ENCODE peak calls at places on chromosomes 6 and 20, in six cellular contexts. U, X, M, I, F and P are unnamed samples.

GRCh38 chr20:2700913-2701620 is 8.5 kb downstream of the EBF4 start:
- DNase-seq in I (no peak), U (no peak), F (no peak), X (peak), M (no peak), P (no peak)

GRCh38 chr6:106739387-106739786 is 110.0 kb downstream of the QRSL1 start:
- DNase-seq in X (no peak), F (no peak), I (no peak), U (no peak), M (peak), P (peak)

GRCh38 chr20:8131598-8132014 is 460 bp upstream of the PLCB1 start:
- DNase-seq in F (no peak), X (no peak), U (no peak), M (no peak), I (no peak), P (no peak)

GRCh38 chr6:74872754-74873446 is 333.0 kb downstream of the COL12A1 start:
- DNase-seq in M (no peak), U (no peak), F (peak), X (no peak), I (no peak), P (no peak)

GRCh38 chr6:106979435-106979884 is 4.9 kb upstream of the CD24 start:
- DNase-seq in X (peak), F (peak), I (peak), M (peak), U (peak), P (peak)

GRCh38 chr20:884983-885952 is 30.9 kb downstream of the ANGPT4 start:
- DNase-seq in F (peak), I (peak), M (no peak), X (peak), U (no peak), P (peak)

GRCh38 chr20:56222945-56223344 is 25.6 kb upstream of the MC3R start:
- DNase-seq in U (no peak), X (no peak), F (no peak), M (no peak), I (no peak), P (no peak)

GRCh38 chr20:23445596-23446217 is 6.2 kb downstream of the CSTL1 start:
- DNase-seq in X (no peak), F (no peak), I (no peak), M (no peak), U (no peak), P (no peak)

GRCh38 chr6:74091133-74091793 is 395.3 kb downstream of the CD109 start:
- DNase-seq in I (no peak), F (peak), X (no peak), M (no peak), U (no peak), P (no peak)

GRCh38 chr20:57686931-57687652 is 22.7 kb downstream of the PMEPA1 start:
- DNase-seq in U (no peak), I (no peak), M (no peak), X (no peak), F (no peak), P (no peak)

GRCh38 chr6:27146706-27147507 is 100.6 kb upstream of the PRSS16 start:
- DNase-seq in M (peak), X (peak), I (peak), U (peak), F (peak), P (peak)

GRCh38 chr20:50826121-50826520 is 31.3 kb downstream of the BCAS4 start:
- DNase-seq in X (no peak), M (no peak), U (no peak), F (no peak), I (no peak), P (no peak)

GRCh38 chr20:1204061-1204460 is 807 bp downstream of the C20orf202 start:
- DNase-seq in I (no peak), M (no peak), F (no peak), U (peak), X (no peak), P (no peak)

GRCh38 chr6:154276810-154277577 is 79.6 kb downstream of the IPCEF1 start:
- DNase-seq in F (peak), U (no peak), I (no peak), X (no peak), M (no peak), P (no peak)

GRCh38 chr6:119137194-119138072 is 59.0 kb upstream of the FAM184A start:
- DNase-seq in M (no peak), X (no peak), U (no peak), I (no peak), F (no peak), P (no peak)

GRCh38 chr6:131331146-131331545 is 195.9 kb downstream of the AKAP7 start:
- DNase-seq in M (no peak), I (no peak), U (no peak), F (no peak), X (no peak), P (no peak)

GRCh38 chr6:154093231-154094044 is 54.4 kb downstream of the OPRM1 start:
- DNase-seq in U (no peak), I (no peak), F (no peak), M (no peak), X (no peak), P (no peak)

GRCh38 chr6:43978473-43979360 is 148.5 kb downstream of the MRPL14 start:
- DNase-seq in I (no peak), M (peak), X (no peak), F (no peak), U (no peak), P (peak)

GRCh38 chr6:63740709-63741108 is 105.1 kb downstream of the PHF3 start:
- DNase-seq in U (no peak), I (no peak), M (no peak), F (peak), X (no peak), P (no peak)

GRCh38 chr20:11120451-11120850 is 446.7 kb upstream of the JAG1 start:
- DNase-seq in M (no peak), U (no peak), X (no peak), F (no peak), I (no peak), P (no peak)

GRCh38 chr6:108543165-108543940 is 17.4 kb upstream of the FOXO3 start:
- DNase-seq in F (no peak), X (no peak), M (no peak), I (no peak), U (no peak), P (no peak)

GRCh38 chr20:38454556-38455473 is 17.8 kb upstream of the RALGAPB start:
- DNase-seq in U (no peak), M (no peak), F (no peak), I (no peak), X (no peak), P (no peak)

GRCh38 chr6:108452725-108453195 is 108.0 kb upstream of the FOXO3 start:
- DNase-seq in I (no peak), U (no peak), F (peak), X (no peak), M (no peak), P (no peak)

GRCh38 chr6:119241124-119241491 is 108.5 kb downstream of the MAN1A1 start:
- DNase-seq in F (peak), M (no peak), X (no peak), U (no peak), I (no peak), P (no peak)

GRCh38 chr6:85494551-85495337 is 44.9 kb downstream of the NT5E start:
- DNase-seq in U (no peak), X (no peak), M (no peak), I (no peak), F (no peak), P (no peak)

GRCh38 chr6:7819641-7820040 is 90.9 kb downstream of the TXNDC5 start:
- DNase-seq in F (no peak), U (no peak), I (no peak), X (no peak), M (no peak), P (no peak)

GRCh38 chr6:168247456-168248147 is 72.0 kb downstream of the DACT2 start:
- DNase-seq in U (peak), M (no peak), F (no peak), X (no peak), I (peak), P (peak)

GRCh38 chr6:36791553-36792171 is 47.6 kb downstream of the CPNE5 start:
- DNase-seq in I (no peak), F (no peak), X (no peak), U (no peak), M (no peak), P (peak)

GRCh38 chr20:39661833-39662232 is 699.7 kb downstream of the DHX35 start:
- DNase-seq in I (no peak), U (no peak), X (no peak), M (no peak), F (peak), P (no peak)

GRCh38 chr6:10355115-10355702 is 59.7 kb downstream of the TFAP2A start:
- DNase-seq in I (no peak), X (no peak), M (no peak), F (no peak), U (no peak), P (no peak)

GRCh38 chr6:57109905-57110304 is 19.9 kb downstream of the ZNF451 start:
- DNase-seq in M (no peak), I (no peak), F (no peak), X (no peak), U (no peak), P (no peak)

GRCh38 chr6:105799051-105799450 is 287.1 kb upstream of the PRDM1 start:
- DNase-seq in U (peak), F (no peak), X (no peak), I (peak), M (no peak), P (peak)

GRCh38 chr6:30075987-30076311 is 380 bp upstream of the RNF39 start:
- DNase-seq in F (no peak), M (peak), U (no peak), I (no peak), X (peak), P (peak)

GRCh38 chr6:35089216-35089934 is 51.8 kb downstream of the TCP11 start:
- DNase-seq in M (no peak), I (no peak), U (no peak), F (no peak), X (no peak), P (no peak)

GRCh38 chr20:58584881-58585752 is 66.0 kb upstream of the STX16 start:
- DNase-seq in M (peak), F (peak), X (no peak), U (no peak), I (no peak), P (no peak)

GRCh38 chr6:163133017-163133416 is 281.5 kb upstream of the QKI start:
- DNase-seq in U (no peak), I (no peak), F (no peak), X (no peak), M (no peak), P (no peak)

GRCh38 chr6:158938811-158939254 is 61.2 kb downstream of the RSPH3 start:
- DNase-seq in M (no peak), I (no peak), F (no peak), X (peak), U (peak), P (no peak)

GRCh38 chr6:16236648-16237199 is 1.7 kb upstream of the GMPR start:
- DNase-seq in U (peak), I (peak), F (peak), X (no peak), M (no peak), P (peak)

DNA sequence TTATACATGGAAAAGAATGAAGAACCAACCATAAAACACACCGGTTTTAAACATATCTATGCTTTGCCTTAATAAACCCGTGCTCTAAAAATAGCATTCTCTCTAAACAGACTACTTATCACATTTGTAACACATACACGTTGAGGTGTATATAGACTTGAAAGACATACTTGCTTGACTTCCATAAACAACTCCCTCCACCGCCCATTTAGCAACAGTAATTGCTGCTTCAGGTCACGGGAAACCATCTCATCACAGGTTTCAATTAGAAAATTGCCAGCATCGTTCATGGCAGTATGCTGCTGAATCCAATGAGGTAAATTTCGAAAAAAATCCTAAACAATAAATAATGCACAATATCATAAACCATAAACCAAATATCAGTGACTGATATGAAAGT is 174.0 kb downstream of the SYNE1 start:
- DNase-seq in F (no peak), I (no peak), M (no peak), U (no peak), X (no peak), P (no peak)
- H3K4me3 ChIP-seq in F (no peak), I (no peak), M (peak), U (peak), X (no peak), P (no peak)

DNA sequence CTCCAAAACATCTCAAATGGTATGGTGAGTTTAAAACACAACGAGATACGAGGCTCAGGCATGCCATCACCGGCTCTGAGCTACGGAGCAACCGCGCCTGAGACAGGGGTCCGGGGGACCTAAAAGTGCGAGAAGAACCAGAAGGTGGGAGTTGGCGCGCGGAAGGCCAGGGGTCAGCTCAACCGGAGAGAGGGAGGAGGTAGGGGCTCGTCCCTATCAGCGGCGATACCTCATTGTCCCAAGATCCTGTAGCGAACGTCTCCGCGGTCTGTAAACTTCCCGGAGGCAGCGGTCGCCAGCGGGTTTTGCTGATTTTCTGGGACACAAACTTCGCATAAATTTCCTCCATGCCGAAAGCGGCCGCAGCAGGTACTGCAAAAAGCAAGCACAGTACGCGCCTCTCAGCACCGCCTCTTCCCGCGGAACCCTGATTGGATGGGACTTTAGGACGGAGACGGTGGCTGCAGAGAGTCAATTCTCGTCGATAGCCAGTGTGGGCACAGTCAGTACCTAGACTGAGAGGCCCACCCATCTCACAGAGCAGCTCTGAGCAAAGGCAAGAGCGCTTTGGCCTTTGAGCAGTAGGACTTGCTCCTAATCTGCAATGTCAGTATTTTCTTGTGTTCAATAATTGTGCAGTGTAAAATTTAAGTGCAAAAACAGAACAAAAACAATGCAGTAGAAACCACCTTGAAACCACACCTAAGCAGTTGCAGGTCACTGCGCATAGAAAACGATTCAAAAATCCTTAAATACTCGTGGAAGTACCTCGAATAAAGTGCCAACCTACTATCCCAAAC is at the start of gene NUP43:
- DNase-seq in U (peak), F (peak), I (peak), M (peak), X (peak), P (peak)
- TF ChIP-seq POLR2A in U (peak), F (peak), I (peak), M (no peak), X (no peak), P (peak)

GRCh38 chr20:62363920-62364851 is 2.9 kb downstream of the LAMA5 start:
- DNase-seq in M (no peak), I (no peak), X (peak), U (peak), F (peak), P (peak)
- TF ChIP-seq CTCF in M (no peak), I (no peak), X (no peak), U (no peak), F (no peak), P (no peak)

GRCh38 chr6:26120807-26121140 is 33.5 kb downstream of the HFE start:
- DNase-seq in M (no peak), I (no peak), X (no peak), F (no peak), U (no peak), P (no peak)

GRCh38 chr6:26122402-26122792 is 35.2 kb downstream of the HFE start:
- DNase-seq in X (no peak), M (no peak), U (peak), F (no peak), I (no peak), P (peak)

GRCh38 chr6:26121141-26122004 is 34.1 kb downstream of the HFE start:
- DNase-seq in M (no peak), X (no peak), F (no peak), U (no peak), I (no peak), P (no peak)

GRCh38 chr6:26122793-26123674 is 35.8 kb downstream of the HFE start:
- DNase-seq in X (peak), U (peak), I (peak), M (peak), F (peak), P (peak)

DNA sequence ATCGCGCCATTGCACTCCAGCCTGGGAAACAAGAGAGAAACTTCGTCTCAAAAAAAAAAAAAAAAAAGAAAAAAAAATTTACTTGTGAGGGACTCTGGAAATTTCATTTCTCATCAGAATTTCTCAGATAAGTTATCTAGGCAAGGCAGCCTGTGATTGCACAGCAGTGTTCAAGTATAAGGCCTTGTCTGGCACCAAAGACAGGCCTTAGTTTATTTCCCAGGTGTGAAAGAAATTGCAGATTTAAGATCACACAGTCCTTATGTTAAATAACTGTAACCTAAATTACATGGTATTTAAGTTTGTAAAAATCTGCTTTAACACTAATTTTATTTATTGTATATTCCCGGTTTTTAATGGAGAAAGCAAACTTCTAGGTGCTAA is 34.8 kb downstream of the HFE start:
- DNase-seq in F (no peak), M (no peak), X (no peak), I (no peak), U (no peak), P (no peak)
- H3K4me3 ChIP-seq in F (no peak), M (no peak), X (no peak), I (no peak), U (no peak), P (no peak)

DNA sequence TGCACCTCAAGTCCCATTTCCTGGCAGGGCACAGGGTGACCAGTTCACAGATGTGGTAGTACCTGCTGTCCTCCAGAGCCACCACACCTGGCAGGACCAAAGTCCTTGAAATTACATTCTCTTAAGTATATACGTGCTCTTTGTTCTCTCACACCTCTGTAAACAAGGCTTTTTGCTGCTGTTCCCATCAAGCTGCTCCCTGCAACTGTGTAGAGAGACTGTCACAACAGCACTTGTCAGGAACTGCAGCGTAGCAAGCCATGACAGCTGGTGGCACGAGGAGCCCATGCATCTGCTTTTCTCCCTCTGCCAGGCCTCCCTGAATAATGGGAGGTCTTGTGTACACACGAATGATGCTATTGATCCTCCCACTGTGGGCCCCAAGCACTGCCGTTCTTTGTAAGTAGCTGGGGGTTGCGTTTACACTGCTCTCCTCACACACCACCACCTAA is 431.8 kb downstream of the CD83 start:
- DNase-seq in U (peak), F (no peak), M (no peak), X (no peak), I (no peak), P (no peak)
- TF ChIP-seq POLR2A in U (peak), F (no peak), M (no peak), X (no peak), I (no peak), P (no peak)

GRCh38 chr6:3603443-3604130 is 146.7 kb upstream of the SLC22A23 start:
- DNase-seq in M (no peak), F (peak), I (no peak), X (no peak), U (no peak), P (no peak)
- TF ChIP-seq CTCF in M (no peak), F (peak), I (no peak), X (no peak), U (no peak), P (no peak)

GRCh38 chr6:41536884-41537347 is 9.3 kb upstream of the FOXP4 start:
- DNase-seq in U (peak), X (no peak), F (peak), I (no peak), M (peak), P (peak)
- H3K4me3 ChIP-seq in U (peak), X (no peak), F (no peak), I (no peak), M (peak), P (no peak)

GRCh38 chr20:63216041-63216848 is at the start of gene YTHDF1:
- DNase-seq in X (peak), U (peak), M (peak), F (peak), I (peak), P (peak)
- TF ChIP-seq POLR2A in X (no peak), U (peak), M (no peak), F (peak), I (peak), P (peak)

DNA sequence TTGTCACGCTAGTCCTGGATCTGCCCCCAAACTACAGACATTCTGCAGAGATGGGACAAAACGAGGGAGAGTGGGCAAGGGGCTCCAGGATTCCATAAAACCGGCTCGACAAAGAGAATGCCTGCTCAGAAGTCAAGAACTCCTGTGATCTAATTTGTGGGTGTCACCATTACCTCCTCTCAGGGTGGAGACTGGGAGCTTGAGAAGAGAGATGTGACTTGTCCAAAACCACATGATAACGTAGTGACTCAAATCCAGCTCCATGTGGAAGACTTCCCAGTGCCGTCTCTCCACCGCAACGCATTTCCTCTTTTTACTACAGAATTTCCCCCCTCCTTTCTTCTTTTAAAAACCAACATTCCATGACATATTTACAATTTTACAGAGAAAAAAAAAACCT is 44.3 kb downstream of the TRERF1 start:
- DNase-seq in X (no peak), U (no peak), M (no peak), I (no peak), F (no peak), P (peak)
- TF ChIP-seq CTCF in X (no peak), U (no peak), M (no peak), I (no peak), F (no peak), P (no peak)

GRCh38 chr6:161444464-161444863 is 170.6 kb upstream of the AGPAT4 start:
- DNase-seq in X (no peak), I (no peak), M (no peak), U (no peak), F (no peak), P (peak)
- H3K4me3 ChIP-seq in X (no peak), I (no peak), M (no peak), U (no peak), F (no peak), P (no peak)